ENCODE peak calls at places on chromosomes 12 and 14, in seven cellular contexts. Q is mesenchymal stem cell, T is IMR-90, E is H9, R is neuronal stem cell, Z is mesendoderm, X is H1. K is an unnamed sample.

GRCh38 chr14:31380106-31380505 is 40.2 kb downstream of the HEATR5A start:
- DNase-seq in R (no peak), X (no peak), Q (peak), T (peak), Z (no peak), E (no peak), K (no peak)

GRCh38 chr12:6548556-6549378 is 7.1 kb downstream of the IFFO1 start:
- DNase-seq in Q (peak), E (no peak), T (peak), Z (no peak), R (no peak), X (no peak), K (no peak)

GRCh38 chr14:84323450-84323849 is 1206.5 kb upstream of the FLRT2 start:
- DNase-seq in R (no peak), Q (no peak), X (no peak), T (no peak), Z (no peak), E (no peak), K (no peak)

GRCh38 chr12:46256942-46257341 is 11.9 kb downstream of the SLC38A1 start:
- DNase-seq in Z (no peak), R (no peak), E (no peak), T (no peak), Q (no peak), X (no peak), K (no peak)

GRCh38 chr12:95342008-95342407 is 124.4 kb downstream of the VEZT start:
- DNase-seq in Q (no peak), E (no peak), R (no peak), X (no peak), T (no peak), Z (no peak), K (no peak)

GRCh38 chr14:73049428-73049827 is 8.9 kb upstream of the RBM25 start:
- DNase-seq in T (no peak), Z (no peak), E (no peak), R (no peak), X (no peak), Q (peak), K (no peak)

GRCh38 chr12:123893276-123893675 is 79.4 kb downstream of the CCDC92 start:
- DNase-seq in T (no peak), Q (no peak), X (no peak), Z (no peak), R (no peak), E (no peak), K (no peak)

GRCh38 chr14:81164167-81164774 is 56.5 kb downstream of the GTF2A1 start:
- DNase-seq in T (peak), X (peak), E (peak), Z (peak), R (peak), Q (peak), K (peak)

GRCh38 chr14:39492267-39492666 is 60.0 kb upstream of the FBXO33 start:
- DNase-seq in T (peak), R (no peak), X (no peak), Q (peak), E (no peak), Z (peak), K (no peak)

GRCh38 chr14:33657478-33657877 is 293.4 kb downstream of the EGLN3 start:
- DNase-seq in E (no peak), T (peak), X (no peak), Z (no peak), R (no peak), Q (peak), K (no peak)

GRCh38 chr14:68374682-68375081 is 418.2 kb downstream of the ZFP36L1 start:
- DNase-seq in X (no peak), Q (no peak), T (no peak), R (no peak), Z (peak), E (no peak), K (no peak)

GRCh38 chr14:104248203-104249055 is 110.0 kb downstream of the KIF26A start:
- DNase-seq in E (peak), T (no peak), R (no peak), Z (no peak), X (no peak), Q (no peak), K (no peak)

GRCh38 chr14:102848830-102849521 is 71.7 kb downstream of the TRAF3 start:
- DNase-seq in R (no peak), E (no peak), Z (no peak), Q (no peak), T (no peak), X (no peak), K (no peak)

GRCh38 chr14:65010211-65010931 is 23.7 kb downstream of the FNTB start:
- DNase-seq in X (no peak), Q (no peak), Z (no peak), R (no peak), T (no peak), E (no peak), K (no peak)

GRCh38 chr14:88299865-88300264 is 23.2 kb downstream of the KCNK10 start:
- DNase-seq in E (no peak), T (no peak), Z (no peak), Q (no peak), X (no peak), R (no peak), K (peak)

GRCh38 chr14:104591031-104591430 is 11.5 kb downstream of the C14orf180 start:
- DNase-seq in X (no peak), Q (no peak), R (no peak), E (no peak), Z (no peak), T (no peak), K (no peak)

GRCh38 chr12:78519422-78519821 is 345.2 kb upstream of the SYT1 start:
- DNase-seq in T (no peak), Q (no peak), X (no peak), E (no peak), R (no peak), Z (no peak), K (no peak)
- H2BK120ac ChIP-seq in T (no peak), Q (no peak), X (no peak), E (no peak), R (no peak), Z (no peak), K (no peak)

GRCh38 chr14:43019826-43020225 is 1413.2 kb downstream of the LRFN5 start:
- DNase-seq in T (no peak), Z (no peak), E (no peak), X (no peak), Q (no peak), R (no peak), K (no peak)
- H3K9ac ChIP-seq in T (no peak), Z (no peak), E (no peak), X (no peak), Q (no peak), R (no peak), K (no peak)

DNA sequence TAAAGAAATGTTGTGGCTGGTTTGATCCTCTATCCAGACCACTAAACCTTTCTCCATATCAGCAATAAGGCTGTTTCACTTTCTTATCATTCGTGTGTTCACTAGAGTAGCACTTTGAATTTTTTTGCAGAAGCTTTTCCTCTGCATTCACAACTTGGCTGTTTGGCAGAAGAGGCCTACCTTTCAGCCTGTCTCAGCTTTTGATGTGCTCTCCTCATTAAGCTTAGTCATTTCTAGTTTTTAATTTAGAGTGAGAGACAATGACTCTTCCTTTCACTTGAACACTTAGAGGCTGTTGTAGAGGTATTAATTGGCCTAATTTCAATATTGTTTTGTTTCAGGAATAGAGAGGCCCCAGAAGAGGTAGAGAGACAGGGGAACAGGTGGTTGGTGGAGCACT is 13.8 kb downstream of the KCNMB4 start:
- DNase-seq in T (no peak), Z (no peak), Q (no peak), X (no peak), E (no peak), R (no peak), K (no peak)
- H2BK120ac ChIP-seq in T (no peak), Z (no peak), Q (no peak), X (no peak), E (no peak), R (no peak), K (no peak)

GRCh38 chr12:53430116-53430515 is 6.5 kb downstream of the AMHR2 start:
- DNase-seq in Z (no peak), Q (no peak), R (no peak), T (no peak), X (no peak), E (no peak), K (no peak)
- H3K9ac ChIP-seq in Z (no peak), Q (no peak), R (no peak), T (no peak), X (no peak), E (no peak), K (no peak)

DNA sequence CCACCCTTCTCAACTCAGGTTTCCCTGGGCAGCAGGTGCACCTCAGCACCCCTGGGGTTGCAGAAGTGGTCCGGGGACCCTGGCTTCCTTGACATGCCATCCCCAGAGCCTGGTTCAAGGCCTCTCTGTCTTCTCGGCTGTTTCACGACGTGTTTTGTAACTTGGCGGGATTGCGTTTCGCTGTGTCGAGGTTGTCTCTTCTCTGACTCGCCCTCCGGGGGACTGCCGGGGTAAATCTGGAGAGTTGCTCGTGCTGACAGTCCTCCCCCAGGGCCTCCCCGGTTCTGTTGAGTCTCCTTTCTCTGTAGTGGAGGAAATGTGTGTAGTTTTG is 25.6 kb downstream of the MEG3 start:
- DNase-seq in X (no peak), R (no peak), T (no peak), Z (no peak), E (no peak), Q (no peak), K (no peak)
- H2BK120ac ChIP-seq in X (no peak), R (no peak), T (no peak), Z (no peak), E (no peak), Q (no peak), K (no peak)

GRCh38 chr12:1795221-1795784 is 25.1 kb upstream of the LRTM2 start:
- DNase-seq in Q (no peak), Z (peak), R (no peak), T (no peak), X (no peak), E (peak), K (no peak)
- H3K9ac ChIP-seq in Q (peak), Z (peak), R (no peak), T (no peak), X (no peak), E (no peak), K (no peak)